ENCODE peak calls at places on chromosomes 1 and 21, in nine cellular contexts. C is A549, J is stomach, M is SK-N-SH, N is ovary, L is transverse colon, T is esophagus muscularis mucosa, H is HepG2, E is H1. W is an unnamed sample.

GRCh38 chr1:234987415-234988159 is 141.1 kb downstream of the TOMM20 start:
- DNase-seq in C (peak), J (peak), M (no peak), N (peak), L (peak), T (peak), H (peak), E (no peak), W (peak)

GRCh38 chr21:18914570-18914969 is 511.0 kb upstream of the TMPRSS15 start:
- DNase-seq in C (no peak), J (no peak), M (no peak), N (no peak), L (no peak), T (no peak), H (no peak), E (no peak), W (no peak)

GRCh38 chr1:41642922-41643321 is 158.4 kb upstream of the EDN2 start:
- DNase-seq in C (no peak), J (no peak), M (no peak), N (no peak), L (peak), T (no peak), H (no peak), E (no peak), W (no peak)

GRCh38 chr1:45954401-45954847 is 151.0 kb downstream of the MAST2 start:
- DNase-seq in C (peak), J (no peak), M (no peak), N (no peak), L (no peak), T (no peak), H (peak), E (no peak), W (no peak)

GRCh38 chr1:17207966-17208418 is 3.1 kb downstream of the PADI1 start:
- DNase-seq in C (peak), J (no peak), M (no peak), N (no peak), L (no peak), T (no peak), H (no peak), E (peak), W (no peak)

GRCh38 chr1:100423832-100424337 is 71.6 kb downstream of the CDC14A start:
- DNase-seq in C (no peak), J (no peak), M (no peak), N (no peak), L (no peak), T (no peak), H (no peak), E (no peak), W (no peak)

GRCh38 chr1:61887076-61887867 is 145.0 kb downstream of the PATJ start:
- DNase-seq in C (no peak), J (no peak), M (no peak), N (no peak), L (no peak), T (no peak), H (no peak), E (no peak), W (no peak)

GRCh38 chr1:172960454-172961208 is 90.1 kb downstream of the TNFSF18 start:
- DNase-seq in C (no peak), J (peak), M (no peak), N (no peak), L (peak), T (no peak), H (no peak), E (no peak), W (no peak)

GRCh38 chr1:216124382-216124781 is 298.9 kb downstream of the USH2A start:
- DNase-seq in C (no peak), J (no peak), M (no peak), N (no peak), L (no peak), T (no peak), H (no peak), E (no peak), W (no peak)

GRCh38 chr1:202305168-202305567 is 36.6 kb downstream of the UBE2T start:
- DNase-seq in C (no peak), J (no peak), M (no peak), N (no peak), L (no peak), T (no peak), H (no peak), E (no peak), W (no peak)

GRCh38 chr1:25677193-25677773 is 60.7 kb downstream of the MAN1C1 start:
- DNase-seq in C (no peak), J (no peak), M (no peak), N (no peak), L (no peak), T (no peak), H (no peak), E (no peak), W (no peak)

GRCh38 chr1:215083408-215083961 is 948 bp downstream of the KCNK2 start:
- DNase-seq in C (no peak), J (no peak), M (peak), N (peak), L (no peak), T (no peak), H (no peak), E (no peak), W (peak)

GRCh38 chr1:5667513-5668325 is 324.5 kb downstream of the NPHP4 start:
- DNase-seq in C (no peak), J (no peak), M (peak), N (no peak), L (no peak), T (no peak), H (no peak), E (no peak), W (no peak)

GRCh38 chr1:32496127-32496526 is 31.3 kb downstream of the ZBTB8B start:
- DNase-seq in C (no peak), J (no peak), M (no peak), N (no peak), L (no peak), T (no peak), H (no peak), E (no peak), W (no peak)

GRCh38 chr1:236065509-236066005 is 667 bp upstream of the NID1 start:
- DNase-seq in C (no peak), J (no peak), M (no peak), N (no peak), L (no peak), T (no peak), H (no peak), E (no peak), W (no peak)

GRCh38 chr1:111332190-111332589 is 41.5 kb downstream of the CHIA start:
- DNase-seq in C (no peak), J (no peak), M (no peak), N (no peak), L (no peak), T (no peak), H (no peak), E (no peak), W (no peak)

GRCh38 chr1:205071028-205071409 is 13.2 kb downstream of the TMEM81 start:
- DNase-seq in C (no peak), J (no peak), M (no peak), N (no peak), L (no peak), T (no peak), H (no peak), E (no peak), W (no peak)

GRCh38 chr1:163664706-163665321 is 343.1 kb downstream of the NUF2 start:
- DNase-seq in C (no peak), J (no peak), M (peak), N (no peak), L (no peak), T (no peak), H (no peak), E (no peak), W (no peak)

GRCh38 chr1:116986531-116987255 is 14.9 kb upstream of the CD101 start:
- DNase-seq in C (no peak), J (no peak), M (no peak), N (no peak), L (no peak), T (no peak), H (no peak), E (no peak), W (no peak)

GRCh38 chr1:197178998-197179397 is 32.5 kb upstream of the ASPM start:
- DNase-seq in C (no peak), J (no peak), M (no peak), N (no peak), L (no peak), T (no peak), H (peak), E (no peak), W (no peak)

GRCh38 chr1:84250668-84251067 is 50.8 kb upstream of the SAMD13 start:
- DNase-seq in C (no peak), J (no peak), M (no peak), N (no peak), L (no peak), T (no peak), H (no peak), E (no peak), W (no peak)

GRCh38 chr1:236421022-236421421 is 26.9 kb downstream of the EDARADD start:
- DNase-seq in C (peak), J (no peak), M (no peak), N (no peak), L (no peak), T (no peak), H (peak), E (no peak), W (no peak)

GRCh38 chr1:2248127-2248826 is 20.2 kb downstream of the SKI start:
- DNase-seq in C (no peak), J (peak), M (no peak), N (no peak), L (peak), T (no peak), H (peak), E (peak), W (no peak)

GRCh38 chr1:119075614-119076013 is 64.8 kb downstream of the WARS2 start:
- DNase-seq in C (no peak), J (no peak), M (no peak), N (no peak), L (no peak), T (no peak), H (no peak), E (no peak), W (no peak)

GRCh38 chr1:158017800-158018595 is 24.6 kb downstream of the KIRREL1 start:
- DNase-seq in C (no peak), J (no peak), M (no peak), N (no peak), L (no peak), T (no peak), H (no peak), E (no peak), W (no peak)

GRCh38 chr21:21268061-21268471 is 269.9 kb downstream of the NCAM2 start:
- DNase-seq in C (no peak), J (no peak), M (no peak), N (no peak), L (no peak), T (no peak), H (no peak), E (no peak), W (no peak)

GRCh38 chr1:63450416-63450815 is 72.6 kb downstream of the ITGB3BP start:
- DNase-seq in C (no peak), J (no peak), M (no peak), N (no peak), L (no peak), T (no peak), H (no peak), E (no peak), W (no peak)

GRCh38 chr1:192399161-192399560 is 82.4 kb downstream of the RGS21 start:
- DNase-seq in C (no peak), J (no peak), M (no peak), N (no peak), L (no peak), T (no peak), H (no peak), E (no peak), W (no peak)

GRCh38 chr1:1042831-1043230 is 22.9 kb downstream of the AGRN start:
- DNase-seq in C (no peak), J (no peak), M (no peak), N (no peak), L (no peak), T (no peak), H (no peak), E (no peak), W (no peak)

GRCh38 chr1:19661721-19662228 is 2.9 kb upstream of the HTR6 start:
- DNase-seq in C (no peak), J (no peak), M (no peak), N (no peak), L (no peak), T (no peak), H (no peak), E (no peak), W (no peak)

GRCh38 chr1:200776949-200777348 is 38.3 kb downstream of the CAMSAP2 start:
- DNase-seq in C (no peak), J (no peak), M (no peak), N (no peak), L (no peak), T (no peak), H (peak), E (no peak), W (no peak)

GRCh38 chr1:165355977-165356811 is at the start of gene LMX1A:
- DNase-seq in C (peak), J (no peak), M (no peak), N (no peak), L (peak), T (peak), H (no peak), E (no peak), W (peak)
- H3K4me3 ChIP-seq in C (peak), J (peak), M (no peak), N (peak), L (no peak), T (peak), H (no peak), E (peak), W (peak)

DNA sequence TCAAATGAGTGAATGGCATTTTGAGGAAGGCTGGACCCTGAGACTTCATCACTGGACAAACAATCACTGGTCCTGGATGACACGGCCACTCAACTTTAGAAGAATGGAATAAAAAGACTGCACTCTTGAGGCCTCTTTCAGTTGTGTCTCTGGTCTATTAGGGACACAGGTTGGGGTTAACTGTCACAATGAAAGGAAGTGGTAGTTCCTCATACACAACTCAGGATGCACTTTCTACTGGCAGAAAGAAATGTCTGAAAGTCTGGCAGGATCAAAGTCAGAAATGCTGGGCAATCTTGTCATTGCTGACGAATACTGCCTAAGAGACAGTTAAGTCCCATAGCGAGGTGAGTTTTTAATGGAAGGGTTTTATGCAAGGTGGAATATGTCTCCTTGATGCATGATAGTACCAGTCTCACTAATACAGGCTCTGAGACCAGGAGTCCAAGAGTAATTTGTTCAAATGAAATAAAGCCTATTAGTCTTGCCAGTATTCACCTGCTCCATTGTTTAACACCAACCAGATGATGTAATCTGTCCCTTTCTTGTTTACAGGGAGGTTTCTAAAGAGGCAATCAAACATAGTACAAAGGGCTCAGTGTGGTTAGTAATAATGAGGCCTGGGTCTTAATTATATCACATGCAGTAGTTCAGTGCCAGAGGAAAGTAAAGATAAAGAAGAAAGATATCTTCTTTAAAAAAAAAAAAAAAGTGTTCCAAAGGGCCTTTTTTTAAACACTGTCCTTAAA is 11.2 kb upstream of the RRP15 start:
- DNase-seq in C (no peak), J (no peak), M (no peak), N (no peak), L (no peak), T (no peak), H (no peak), E (no peak), W (no peak)
- TF ChIP-seq EP300 in C (no peak), J (no peak), M (no peak), N (no peak), L (no peak), T (no peak), H (no peak), E (no peak), W (no peak)

DNA sequence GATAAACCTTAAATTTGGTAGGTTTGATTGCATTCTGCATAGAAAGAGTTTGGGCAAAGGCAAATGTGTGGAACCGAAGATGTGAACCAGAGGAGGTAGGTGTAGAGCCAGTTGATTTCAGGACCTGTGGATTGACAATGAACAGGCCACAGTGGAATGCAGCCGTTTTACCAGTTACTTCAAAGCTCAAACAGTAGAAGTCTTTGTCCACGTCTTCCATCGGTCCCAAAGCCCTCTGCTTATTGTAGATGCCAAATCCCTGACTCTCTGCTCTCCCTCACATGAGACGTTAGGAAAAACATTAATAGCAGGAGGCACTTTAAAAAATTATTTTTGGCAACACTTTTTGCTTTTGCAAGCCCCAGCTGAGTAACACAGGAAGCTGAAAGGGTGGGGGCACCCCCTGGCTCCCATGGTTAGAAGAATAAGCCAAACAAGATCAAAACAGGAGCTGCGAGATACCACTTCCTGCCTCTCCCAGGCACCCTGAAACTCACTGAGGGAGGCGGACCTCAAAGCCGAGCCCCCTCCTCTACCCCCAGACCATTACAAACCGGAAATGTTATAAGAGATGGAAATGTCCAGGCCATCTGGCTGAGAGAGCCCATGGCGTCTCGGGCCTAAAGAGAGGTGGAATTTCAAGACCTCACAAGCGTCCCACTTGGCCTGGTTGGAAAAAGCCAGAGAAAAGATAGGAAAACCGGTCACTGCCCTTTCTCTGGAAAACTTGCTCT is 13.5 kb downstream of the TRAF3IP3 start:
- DNase-seq in C (no peak), J (no peak), M (peak), N (peak), L (peak), T (peak), H (no peak), E (no peak), W (peak)
- H3K4me3 ChIP-seq in C (no peak), J (peak), M (no peak), N (no peak), L (no peak), T (peak), H (no peak), E (no peak), W (no peak)

GRCh38 chr1:21961337-21961736 is 15.5 kb upstream of the CELA3B start:
- DNase-seq in C (no peak), J (no peak), M (peak), N (no peak), L (no peak), T (no peak), H (no peak), E (no peak), W (no peak)
- TF ChIP-seq EP300 in C (no peak), J (no peak), M (no peak), N (no peak), L (no peak), T (no peak), H (no peak), E (no peak), W (no peak)

GRCh38 chr1:67793562-67793961 is 39.7 kb downstream of the GNG12 start:
- DNase-seq in C (no peak), J (no peak), M (no peak), N (no peak), L (no peak), T (peak), H (no peak), E (no peak), W (no peak)

GRCh38 chr1:67792756-67793475 is 40.4 kb downstream of the GNG12 start:
- DNase-seq in C (no peak), J (no peak), M (no peak), N (no peak), L (no peak), T (no peak), H (no peak), E (no peak), W (no peak)

GRCh38 chr1:67789551-67789950 is 43.7 kb downstream of the GNG12 start:
- DNase-seq in C (no peak), J (no peak), M (no peak), N (no peak), L (no peak), T (peak), H (no peak), E (no peak), W (no peak)

GRCh38 chr1:67791261-67791660 is 42.0 kb downstream of the GNG12 start:
- DNase-seq in C (no peak), J (no peak), M (no peak), N (no peak), L (no peak), T (peak), H (no peak), E (no peak), W (no peak)

GRCh38 chr1:67791686-67792475 is 41.4 kb downstream of the GNG12 start:
- DNase-seq in C (peak), J (no peak), M (no peak), N (peak), L (no peak), T (peak), H (no peak), E (no peak), W (no peak)
- H3K4me3 ChIP-seq in C (peak), J (no peak), M (no peak), N (no peak), L (no peak), T (no peak), H (no peak), E (no peak), W (no peak)